ENCODE peak calls at places on chromosome X, in nine cellular contexts. O is left ventricle myocardium inferior; Q is upper lobe of right lung; A is breast epithelium; F is naive thymus-derived CD4-positive, alpha-beta T cell; K is pancreas; N is CD8-positive, alpha-beta T cell; I is prostate gland; H is MM.1S. P is an unnamed sample. For H3K27me3, the result is how much of the 10 kb centered on the place peaks cover.

GRCh38 chrX:118066867-118067515 is 49.6 kb downstream of the KLHL13 start:
- DNase-seq in O (no peak), Q (no peak), A (no peak), F (no peak), K (no peak), N (no peak), I (no peak), H (no peak), P (no peak)

GRCh38 chrX:29841750-29842149 is 373.6 kb upstream of the MAGEB2 start:
- DNase-seq in O (no peak), Q (no peak), A (no peak), F (no peak), K (no peak), N (no peak), I (no peak), H (no peak), P (no peak)

GRCh38 chrX:20144491-20144890 is 2.9 kb upstream of the EIF1AX start:
- DNase-seq in O (no peak), Q (no peak), A (no peak), F (no peak), K (no peak), N (no peak), I (no peak), H (no peak), P (no peak)

GRCh38 chrX:9646471-9647038 is 119.1 kb downstream of the GPR143 start:
- DNase-seq in O (no peak), Q (no peak), A (no peak), F (no peak), K (no peak), N (no peak), I (no peak), H (no peak), P (no peak)

GRCh38 chrX:63686878-63687714 is 97.9 kb downstream of the ARHGEF9 start:
- DNase-seq in O (no peak), Q (no peak), A (no peak), F (peak), K (peak), N (no peak), I (no peak), H (peak), P (peak)

GRCh38 chrX:120023259-120023658 is 54.2 kb downstream of the RHOXF2B start:
- DNase-seq in O (no peak), Q (no peak), A (no peak), F (no peak), K (no peak), N (no peak), I (no peak), H (no peak), P (no peak)

GRCh38 chrX:57104921-57105398 is 16.4 kb downstream of the SPIN2B start:
- DNase-seq in O (no peak), Q (no peak), A (no peak), F (no peak), K (no peak), N (no peak), I (no peak), H (no peak), P (no peak)

GRCh38 chrX:101759000-101759399 is 99.3 kb upstream of the ARMCX2 start:
- DNase-seq in O (peak), Q (no peak), A (no peak), F (peak), K (no peak), N (peak), I (peak), H (peak), P (no peak)

GRCh38 chrX:8864151-8864550 is 63.0 kb upstream of the FAM9A start:
- DNase-seq in O (no peak), Q (no peak), A (no peak), F (no peak), K (no peak), N (no peak), I (no peak), H (no peak), P (no peak)

GRCh38 chrX:16695079-16695676 is 17.3 kb downstream of the CTPS2 start:
- DNase-seq in O (peak), Q (peak), A (no peak), F (peak), K (peak), N (peak), I (peak), H (peak), P (no peak)

GRCh38 chrX:17009856-17010650 is 63.6 kb downstream of the REPS2 start:
- DNase-seq in O (no peak), Q (no peak), A (no peak), F (no peak), K (no peak), N (no peak), I (no peak), H (no peak), P (no peak)

GRCh38 chrX:118508221-118508620 is 12.6 kb downstream of the DOCK11 start:
- DNase-seq in O (no peak), Q (no peak), A (no peak), F (no peak), K (no peak), N (no peak), I (no peak), H (no peak), P (no peak)

GRCh38 chrX:617401-617800 is 13.2 kb upstream of the SHOX start:
- DNase-seq in O (no peak), Q (no peak), A (no peak), F (no peak), K (no peak), N (no peak), I (no peak), H (no peak), P (no peak)

GRCh38 chrX:136157187-136157586 is 9.9 kb downstream of the FHL1 start:
- DNase-seq in O (no peak), Q (no peak), A (no peak), F (no peak), K (no peak), N (no peak), I (no peak), H (peak), P (no peak)

GRCh38 chrX:153966841-153967535 is 4.6 kb downstream of the HCFC1 start:
- DNase-seq in O (no peak), Q (no peak), A (no peak), F (no peak), K (no peak), N (peak), I (no peak), H (no peak), P (no peak)
- H3K4me3 ChIP-seq in O (peak), Q (peak), A (no peak), F (peak), K (no peak), N (peak), I (no peak), H (peak), P (peak)

GRCh38 chrX:102860235-102860634 is 76.8 kb upstream of the RAB40AL start:
- DNase-seq in O (no peak), Q (no peak), A (no peak), F (no peak), K (no peak), N (no peak), I (no peak), H (no peak), P (no peak)

GRCh38 chrX:102863735-102864134 is 73.3 kb upstream of the RAB40AL start:
- DNase-seq in O (peak), Q (peak), A (peak), F (peak), K (peak), N (peak), I (peak), H (peak), P (peak)

GRCh38 chrX:102858826-102859627 is 78.0 kb upstream of the RAB40AL start:
- DNase-seq in O (no peak), Q (no peak), A (no peak), F (no peak), K (no peak), N (no peak), I (no peak), H (no peak), P (no peak)
- H3K27me3 ChIP-seq in O (under half), Q (under half), A (under half), F (under half), K (under half), N (under half), I (under half), H (under half), P (under half)

DNA sequence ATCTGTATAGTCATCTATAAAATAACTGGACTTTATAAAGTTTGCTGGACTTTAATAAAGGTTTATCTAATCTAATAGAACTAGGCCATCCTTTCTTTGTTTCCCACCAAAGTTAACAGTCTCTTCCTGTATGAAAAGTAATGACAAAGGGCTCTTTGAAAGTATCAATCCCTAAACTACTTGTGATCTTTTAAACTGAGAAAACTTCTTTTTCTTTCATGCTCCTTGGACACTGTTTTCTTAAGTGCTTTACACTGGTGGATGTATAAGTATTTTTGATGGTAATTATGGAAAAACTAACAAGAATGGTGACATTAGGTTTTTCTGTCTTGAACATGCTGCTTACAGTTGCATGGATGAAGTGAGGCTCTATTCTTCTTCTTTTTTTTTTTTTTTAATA is 2.4 kb upstream of the ZFX start:
- DNase-seq in O (no peak), Q (no peak), A (no peak), F (no peak), K (no peak), N (no peak), I (no peak), H (no peak), P (no peak)
- H3K4me3 ChIP-seq in O (no peak), Q (no peak), A (no peak), F (no peak), K (no peak), N (no peak), I (no peak), H (no peak), P (no peak)

DNA sequence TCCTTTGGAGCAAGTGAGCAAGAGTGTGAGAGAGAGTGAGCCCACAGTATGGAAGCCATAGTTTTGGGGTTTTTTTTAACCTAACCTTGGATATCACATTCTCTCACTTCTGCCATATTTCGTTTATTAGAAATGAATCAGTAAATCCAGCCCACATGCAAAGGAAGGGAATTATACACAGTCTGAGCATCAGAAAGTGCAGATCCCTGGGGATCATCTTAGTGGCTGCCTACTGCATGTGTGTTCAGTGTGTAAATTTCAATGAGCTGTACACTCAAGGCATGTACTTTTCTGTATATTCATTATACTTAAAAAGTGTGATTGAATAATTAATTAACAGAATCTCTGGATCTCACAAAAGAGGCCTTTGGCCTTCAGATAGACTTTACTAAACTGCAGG is 133.8 kb upstream of the PRPS2 start:
- DNase-seq in O (no peak), Q (no peak), A (no peak), F (no peak), K (no peak), N (no peak), I (no peak), H (no peak), P (no peak)
- H3K27me3 ChIP-seq in O (under half), Q (under half), A (under half), F (under half), K (under half), N (under half), I (under half), H (under half), P (under half)